ENCODE peak calls at places on chromosome 4, in five cellular contexts. V is hepatocyte, K is lower lobe of right lung, F is GM23338, T is SJSA1. H is an unnamed sample. For H3K4me1 and H3K27me3, the result is how much of the 10 kb centered on the place peaks cover.

GRCh38 chr4:150482581-150482980 is 99.4 kb upstream of the MAB21L2 start:
- DNase-seq in V (no peak), K (no peak), F (no peak), T (no peak), H (no peak)

GRCh38 chr4:38357546-38357945 is 306.5 kb upstream of the KLF3 start:
- DNase-seq in V (no peak), K (no peak), F (no peak), T (no peak), H (no peak)

GRCh38 chr4:71011451-71011850 is 18.0 kb downstream of the DCK start:
- DNase-seq in V (no peak), K (no peak), F (no peak), T (no peak), H (no peak)

GRCh38 chr4:99285387-99285786 is 5.4 kb downstream of the ADH1A start:
- DNase-seq in V (no peak), K (no peak), F (no peak), T (no peak), H (no peak)

GRCh38 chr4:177879851-177880250 is 437.6 kb upstream of the AGA start:
- DNase-seq in V (no peak), K (no peak), F (peak), T (no peak), H (no peak)

GRCh38 chr4:57077550-57078311 is 32.5 kb downstream of the IGFBP7 start:
- DNase-seq in V (no peak), K (no peak), F (peak), T (peak), H (no peak)

GRCh38 chr4:112765317-112765989 is 128.5 kb downstream of the LARP7 start:
- DNase-seq in V (peak), K (no peak), F (peak), T (no peak), H (no peak)

GRCh38 chr4:109025471-109026076 is 262.7 kb upstream of the ETNPPL start:
- DNase-seq in V (no peak), K (no peak), F (no peak), T (no peak), H (no peak)

GRCh38 chr4:27595956-27596355 is 735.3 kb downstream of the STIM2 start:
- DNase-seq in V (peak), K (no peak), F (no peak), T (no peak), H (no peak)

GRCh38 chr4:89338206-89338605 is 30.6 kb upstream of the GPRIN3 start:
- DNase-seq in V (no peak), K (no peak), F (no peak), T (no peak), H (no peak)

GRCh38 chr4:123561525-123561924 is 164.9 kb downstream of the SPRY1 start:
- DNase-seq in V (no peak), K (no peak), F (no peak), T (no peak), H (no peak)

GRCh38 chr4:100016191-100016590 is 66.1 kb upstream of the H2AZ1 start:
- DNase-seq in V (no peak), K (no peak), F (no peak), T (no peak), H (no peak)

GRCh38 chr4:169024762-169025161 is 14.7 kb upstream of the CBR4 start:
- DNase-seq in V (peak), K (no peak), F (peak), T (no peak), H (no peak)

GRCh38 chr4:82761249-82761648 is 37.3 kb downstream of the SCD5 start:
- DNase-seq in V (no peak), K (no peak), F (no peak), T (no peak), H (no peak)

GRCh38 chr4:76830612-76831474 is 67.1 kb downstream of the SOWAHB start:
- DNase-seq in V (peak), K (no peak), F (peak), T (peak), H (peak)

GRCh38 chr4:176377705-176378302 is 58.0 kb downstream of the SPCS3 start:
- DNase-seq in V (peak), K (no peak), F (peak), T (no peak), H (no peak)

GRCh38 chr4:76504613-76505465 is 69.8 kb downstream of the SHROOM3 start:
- DNase-seq in V (peak), K (no peak), F (peak), T (no peak), H (no peak)

GRCh38 chr4:39548425-39549067 is 21.3 kb upstream of the UGDH start:
- DNase-seq in V (no peak), K (no peak), F (no peak), T (no peak), H (no peak)

GRCh38 chr4:576991-577498 is 950 bp upstream of the TMEM271 start:
- DNase-seq in V (no peak), K (no peak), F (peak), T (no peak), H (no peak)

GRCh38 chr4:108160741-108161352 is 7.9 kb downstream of the LEF1 start:
- DNase-seq in V (no peak), K (no peak), F (peak), T (no peak), H (no peak)

GRCh38 chr4:46878641-46879040 is 30.4 kb downstream of the COX7B2 start:
- DNase-seq in V (no peak), K (no peak), F (no peak), T (no peak), H (no peak)

GRCh38 chr4:41145571-41146078 is 68.7 kb downstream of the APBB2 start:
- DNase-seq in V (no peak), K (no peak), F (no peak), T (no peak), H (no peak)

GRCh38 chr4:41146716-41147506 is 67.4 kb downstream of the APBB2 start:
- DNase-seq in V (peak), K (no peak), F (peak), T (peak), H (peak)

GRCh38 chr4:41146196-41146595 is 68.1 kb downstream of the APBB2 start:
- DNase-seq in V (no peak), K (no peak), F (no peak), T (no peak), H (no peak)

GRCh38 chr4:41150401-41150800 is 63.9 kb downstream of the APBB2 start:
- DNase-seq in V (no peak), K (no peak), F (no peak), T (no peak), H (no peak)

DNA sequence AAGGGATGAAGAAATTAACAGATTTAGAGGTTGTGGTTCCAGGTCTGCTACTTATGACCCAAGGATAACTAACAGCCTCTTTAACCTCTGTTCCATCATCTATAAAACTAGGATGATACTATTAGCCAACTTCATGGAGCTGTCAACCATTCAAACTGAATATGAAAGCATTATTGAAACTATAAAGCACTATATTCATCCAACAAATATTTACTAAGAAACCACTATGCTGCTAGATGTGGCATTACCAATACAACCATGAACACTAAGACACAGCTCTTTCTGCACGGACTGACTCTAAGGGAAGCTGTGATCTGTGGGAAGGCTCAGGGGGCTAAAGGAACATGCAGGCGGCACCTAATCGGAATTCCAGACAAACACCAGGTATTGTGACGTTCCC is 66.0 kb downstream of the APBB2 start:
- DNase-seq in V (no peak), K (no peak), F (no peak), T (no peak), H (no peak)
- H3K4me1 ChIP-seq in V (under half), K (under half), F (under half), T (under half), H (under half)

GRCh38 chr4:142130636-142131035 is 494.3 kb downstream of the IL15 start:
- DNase-seq in V (peak), K (no peak), F (no peak), T (no peak), H (no peak)
- H3K27ac ChIP-seq in V (no peak), K (no peak), F (no peak), T (no peak), H (no peak)

GRCh38 chr4:139556071-139556734 is at the start of gene SETD7:
- DNase-seq in V (peak), K (peak), F (peak), T (peak), H (peak)
- H3K27me3 ChIP-seq in V (under half), K (under half), F (half or more), T (under half), H (under half)

GRCh38 chr4:184350964-184351363 is 123.4 kb downstream of the IRF2 start:
- DNase-seq in V (no peak), K (no peak), F (no peak), T (no peak), H (no peak)

GRCh38 chr4:184347251-184348239 is 126.8 kb downstream of the IRF2 start:
- DNase-seq in V (peak), K (peak), F (peak), T (no peak), H (peak)

GRCh38 chr4:184349283-184350039 is 124.9 kb downstream of the IRF2 start:
- DNase-seq in V (no peak), K (no peak), F (no peak), T (no peak), H (no peak)

GRCh38 chr4:184350213-184350817 is 124.0 kb downstream of the IRF2 start:
- DNase-seq in V (no peak), K (no peak), F (no peak), T (no peak), H (no peak)

DNA sequence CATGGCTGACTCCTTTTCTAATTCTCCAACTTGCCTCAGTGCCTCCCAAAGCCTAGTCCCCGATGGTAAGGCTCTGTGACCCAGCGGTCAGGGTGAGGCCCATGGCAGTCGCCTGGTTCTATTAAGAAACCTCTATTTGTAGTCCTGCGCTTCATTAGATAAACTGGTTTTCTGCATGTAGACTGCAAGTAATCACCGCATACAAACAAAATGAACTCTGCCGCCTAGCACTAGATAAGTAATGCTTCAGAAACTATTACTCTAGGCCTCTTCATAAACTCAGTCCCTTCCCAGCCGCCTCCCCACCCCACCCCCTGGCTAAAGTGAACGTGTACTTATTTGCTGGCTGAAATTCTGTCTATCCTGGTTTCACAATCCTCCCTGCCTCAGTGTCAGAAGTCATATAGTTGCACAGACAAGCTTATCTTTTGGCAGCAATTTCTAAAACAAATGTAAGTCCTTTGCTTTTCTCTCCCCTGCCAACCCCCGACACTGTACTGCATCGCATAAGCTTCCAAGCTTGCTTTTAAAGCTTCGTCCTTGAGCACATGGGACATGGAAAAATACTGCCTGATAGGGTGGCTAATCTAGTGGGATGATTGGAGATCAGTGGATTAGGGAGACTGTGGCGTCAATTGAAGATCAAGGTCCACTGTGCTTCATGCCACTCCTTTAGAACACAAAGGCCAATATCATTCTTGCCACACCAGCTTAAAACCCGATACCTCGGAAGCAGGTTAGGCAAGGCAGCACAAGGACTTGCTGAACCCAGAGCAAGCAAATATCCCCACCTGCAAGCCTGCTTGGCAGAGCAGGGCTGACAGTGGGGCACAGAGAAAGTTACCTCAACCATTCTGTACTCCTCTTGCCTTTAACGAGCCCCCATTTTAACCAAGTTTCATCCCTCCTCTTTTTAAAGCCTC is 125.8 kb downstream of the IRF2 start:
- DNase-seq in V (peak), K (no peak), F (no peak), T (no peak), H (peak)
- H3K4me1 ChIP-seq in V (under half), K (half or more), F (under half), T (under half), H (under half)

GRCh38 chr4:110106946-110107325 is 91.5 kb downstream of the ELOVL6 start:
- DNase-seq in V (peak), K (no peak), F (peak), T (no peak), H (no peak)

GRCh38 chr4:110109455-110109854 is 89.0 kb downstream of the ELOVL6 start:
- DNase-seq in V (no peak), K (no peak), F (no peak), T (no peak), H (no peak)

GRCh38 chr4:110108960-110109359 is 89.5 kb downstream of the ELOVL6 start:
- DNase-seq in V (no peak), K (no peak), F (no peak), T (no peak), H (no peak)

GRCh38 chr4:110108470-110108869 is 89.9 kb downstream of the ELOVL6 start:
- DNase-seq in V (no peak), K (no peak), F (no peak), T (no peak), H (no peak)

DNA sequence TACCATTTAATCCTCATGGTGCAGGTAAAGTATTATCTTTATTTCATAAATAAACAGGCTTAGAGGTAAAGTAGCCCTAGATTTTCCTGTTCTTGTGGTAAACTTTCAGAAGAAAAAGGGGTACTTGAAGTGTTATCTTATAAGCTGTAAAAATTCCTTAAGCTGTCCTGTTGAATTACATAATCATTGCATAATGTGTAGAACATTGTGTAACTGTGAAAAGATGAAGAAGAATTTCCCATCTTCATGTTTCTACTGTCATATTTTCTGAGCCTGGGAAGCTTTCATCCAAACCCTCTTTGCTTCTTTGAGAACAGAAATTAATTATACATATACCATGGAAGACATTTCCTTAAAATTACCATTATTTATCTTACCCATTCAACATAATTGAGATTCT is 90.5 kb downstream of the ELOVL6 start:
- DNase-seq in V (no peak), K (no peak), F (no peak), T (no peak), H (no peak)
- H3K27ac ChIP-seq in V (peak), K (no peak), F (no peak), T (no peak), H (no peak)